ENCODE peak calls at places on chromosomes 4 and X, in seven cellular contexts. Y is CD8-positive, alpha-beta T cell; C is AG10803; W is cardiac muscle cell; N is dorsolateral prefrontal cortex; M is MCF 10A; H is foreskin fibroblast. O is an unnamed sample.

GRCh38 chr4:56757270-56757746 is 64.2 kb downstream of the SPINK2 start:
- DNase-seq in Y (no peak), C (peak), W (peak), N (no peak), M (peak), H (peak), O (no peak)

GRCh38 chrX:141787655-141788054 is 50.5 kb upstream of the MAGEC3 start:
- DNase-seq in Y (no peak), C (no peak), W (no peak), N (no peak), M (no peak), H (no peak), O (no peak)

GRCh38 chrX:11427082-11428033 is 134.1 kb downstream of the AMELX start:
- DNase-seq in Y (no peak), C (no peak), W (peak), N (no peak), M (no peak), H (no peak), O (peak)

GRCh38 chrX:150199803-150200202 is 163.3 kb upstream of the MAMLD1 start:
- DNase-seq in Y (no peak), C (no peak), W (no peak), N (no peak), M (peak), H (no peak), O (no peak)

GRCh38 chrX:134908235-134908834 is 82.5 kb upstream of the SMIM10 start:
- DNase-seq in Y (no peak), C (peak), W (peak), N (no peak), M (peak), H (peak), O (no peak)

GRCh38 chr4:181291615-181292014 is 951.6 kb upstream of the TENM3 start:
- DNase-seq in Y (no peak), C (no peak), W (no peak), N (no peak), M (no peak), H (no peak), O (no peak)

GRCh38 chrX:104335765-104336164 is 81.0 kb upstream of the ESX1 start:
- DNase-seq in Y (no peak), C (peak), W (peak), N (no peak), M (peak), H (peak), O (no peak)

GRCh38 chr4:106315476-106315967 is 487 bp downstream of the TBCK start:
- DNase-seq in Y (no peak), C (peak), W (no peak), N (no peak), M (peak), H (no peak), O (no peak)

GRCh38 chr4:2462218-2462991 is 6.5 kb upstream of the RNF4 start:
- DNase-seq in Y (peak), C (peak), W (peak), N (peak), M (peak), H (peak), O (peak)

GRCh38 chr4:141131738-141132688 is 1.3 kb downstream of the RNF150 start:
- DNase-seq in Y (no peak), C (no peak), W (no peak), N (peak), M (no peak), H (no peak), O (no peak)

GRCh38 chrX:52504551-52504950 is 8.9 kb downstream of the XAGE1A start:
- DNase-seq in Y (no peak), C (no peak), W (no peak), N (no peak), M (no peak), H (no peak), O (no peak)

GRCh38 chrX:71492086-71493065 is 40.5 kb upstream of the OGT start:
- DNase-seq in Y (peak), C (peak), W (peak), N (peak), M (peak), H (peak), O (peak)

GRCh38 chr4:8728536-8729407 is 136.2 kb downstream of the CPZ start:
- DNase-seq in Y (no peak), C (no peak), W (no peak), N (no peak), M (no peak), H (no peak), O (no peak)

GRCh38 chr4:127001898-127002297 is 630.9 kb upstream of the INTU start:
- DNase-seq in Y (no peak), C (no peak), W (no peak), N (no peak), M (no peak), H (no peak), O (no peak)

GRCh38 chr4:85968945-85969830 is 390.7 kb downstream of the MAPK10 start:
- DNase-seq in Y (no peak), C (peak), W (peak), N (no peak), M (peak), H (peak), O (no peak)

GRCh38 chr4:175616287-175616686 is 195.8 kb downstream of the GPM6A start:
- DNase-seq in Y (no peak), C (no peak), W (no peak), N (no peak), M (no peak), H (no peak), O (no peak)

GRCh38 chr4:36244257-36245084 is at the start of gene ARAP2:
- DNase-seq in Y (peak), C (no peak), W (peak), N (peak), M (peak), H (no peak), O (peak)

GRCh38 chr4:113553082-113553481 is 208.5 kb downstream of the CAMK2D start:
- DNase-seq in Y (no peak), C (no peak), W (no peak), N (no peak), M (no peak), H (no peak), O (no peak)

GRCh38 chrX:10110984-10111363 is 45.8 kb upstream of the CLCN4 start:
- DNase-seq in Y (peak), C (peak), W (no peak), N (no peak), M (no peak), H (no peak), O (no peak)

DNA sequence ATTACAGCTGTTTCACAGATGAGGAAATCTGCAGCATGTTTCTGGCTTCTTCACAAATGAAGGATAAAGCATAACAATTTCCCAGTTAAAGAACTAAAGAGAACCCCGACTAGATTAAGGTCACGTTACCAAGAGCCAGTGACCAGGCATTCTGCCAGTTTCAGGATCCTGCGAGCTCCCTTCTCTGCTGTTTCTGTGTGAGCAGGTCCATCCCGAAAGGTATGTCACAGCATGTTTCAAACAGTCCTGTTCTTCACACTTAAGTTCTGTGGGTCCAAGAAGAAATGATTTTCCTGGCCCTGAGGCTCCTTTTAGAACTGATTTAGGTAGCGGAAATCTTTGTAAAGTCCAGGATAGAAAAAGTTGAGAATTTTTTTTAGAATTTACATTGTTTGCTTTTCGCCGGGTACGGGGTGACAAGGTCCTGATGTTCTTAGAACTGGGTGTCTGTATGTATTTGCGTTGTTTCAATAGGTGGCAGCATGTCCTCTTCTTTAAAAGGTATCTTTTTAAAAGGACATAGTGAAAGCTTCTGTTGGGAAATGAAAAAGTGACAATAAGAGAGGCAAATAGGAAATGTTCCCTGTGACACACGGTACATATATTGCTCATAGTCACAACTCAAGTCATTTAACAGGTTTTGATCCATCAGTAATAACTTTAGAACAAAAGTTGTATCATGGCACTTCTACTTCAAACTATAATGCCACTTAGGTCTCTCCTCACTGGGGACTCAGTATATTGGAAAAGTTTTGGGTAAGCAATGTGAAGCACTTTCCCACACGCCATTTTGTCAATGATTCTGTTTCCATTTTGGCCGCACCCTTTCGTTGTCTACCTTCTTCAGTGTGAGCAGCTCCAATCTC is 18.4 kb downstream of the IL21 start:
- DNase-seq in Y (no peak), C (peak), W (peak), N (no peak), M (peak), H (peak), O (no peak)
- TF ChIP-seq CTCF in Y (no peak), C (peak), W (peak), N (peak), M (peak), H (peak), O (peak)

GRCh38 chr4:139768366-139768765 is 102.7 kb downstream of the MGST2 start:
- DNase-seq in Y (no peak), C (peak), W (no peak), N (no peak), M (no peak), H (no peak), O (no peak)

GRCh38 chr4:139770361-139770760 is 104.7 kb downstream of the MGST2 start:
- DNase-seq in Y (no peak), C (no peak), W (no peak), N (no peak), M (no peak), H (no peak), O (peak)

GRCh38 chr4:139769355-139769754 is 103.7 kb downstream of the MGST2 start:
- DNase-seq in Y (no peak), C (no peak), W (no peak), N (no peak), M (no peak), H (no peak), O (no peak)

GRCh38 chr4:139767585-139767984 is 102.0 kb downstream of the MGST2 start:
- DNase-seq in Y (no peak), C (no peak), W (no peak), N (no peak), M (no peak), H (no peak), O (no peak)

GRCh38 chr4:139768913-139769312 is 103.3 kb downstream of the MGST2 start:
- DNase-seq in Y (no peak), C (no peak), W (no peak), N (no peak), M (peak), H (no peak), O (no peak)
- TF ChIP-seq CTCF in Y (no peak), C (no peak), W (peak), N (no peak), M (no peak), H (no peak), O (peak)

GRCh38 chr4:120671538-120671937 is 251.0 kb downstream of the PRDM5 start:
- DNase-seq in Y (no peak), C (no peak), W (no peak), N (no peak), M (no peak), H (no peak), O (no peak)

GRCh38 chr4:120667102-120667501 is 255.4 kb downstream of the PRDM5 start:
- DNase-seq in Y (no peak), C (no peak), W (no peak), N (no peak), M (no peak), H (no peak), O (no peak)

GRCh38 chr4:120673696-120674095 is 248.8 kb downstream of the PRDM5 start:
- DNase-seq in Y (no peak), C (no peak), W (no peak), N (no peak), M (no peak), H (no peak), O (no peak)

GRCh38 chr4:120672558-120673147 is 249.9 kb downstream of the PRDM5 start:
- DNase-seq in Y (no peak), C (peak), W (peak), N (no peak), M (no peak), H (no peak), O (no peak)
- TF ChIP-seq CTCF in Y (no peak), C (no peak), W (no peak), N (no peak), M (no peak), H (no peak), O (no peak)

GRCh38 chr4:152935661-152936445 is at the start of gene FHDC1:
- DNase-seq in Y (no peak), C (no peak), W (no peak), N (peak), M (peak), H (no peak), O (no peak)
- TF ChIP-seq CTCF in Y (no peak), C (no peak), W (no peak), N (no peak), M (no peak), H (no peak), O (no peak)

GRCh38 chrX:132648870-132649269 is 160.0 kb upstream of the MBNL3 start:
- DNase-seq in Y (no peak), C (peak), W (peak), N (no peak), M (no peak), H (no peak), O (no peak)

GRCh38 chrX:132652871-132653270 is 164.0 kb upstream of the MBNL3 start:
- DNase-seq in Y (no peak), C (peak), W (no peak), N (no peak), M (no peak), H (no peak), O (no peak)

GRCh38 chrX:132651411-132652086 is 162.7 kb upstream of the MBNL3 start:
- DNase-seq in Y (no peak), C (peak), W (no peak), N (no peak), M (no peak), H (no peak), O (no peak)
- TF ChIP-seq CTCF in Y (no peak), C (no peak), W (no peak), N (no peak), M (peak), H (no peak), O (no peak)